ENCODE peak calls at places on chromosomes 4 and X, in five cellular contexts. P is foreskin fibroblast, H is A673, O is suprapubic skin, T is astrocyte of the cerebellum. M is an unnamed sample.
A peak's percentile ranks its signal among the peaks of the same experiment; 100 is the strongest.

GRCh38 chr4:145557720-145558119 is 61.5 kb upstream of the MMAA start:
- DNase-seq in P (peak; percentile 83), H (peak; percentile 81), O (no peak), T (peak; percentile 49), M (no peak)

GRCh38 chr4:83150563-83151330 is 36.2 kb upstream of the PLAC8 start:
- DNase-seq in P (no peak), H (peak; percentile 0), O (no peak), T (no peak), M (no peak)

GRCh38 chr4:123235431-123235830 is 161.2 kb upstream of the SPRY1 start:
- DNase-seq in P (no peak), H (no peak), O (no peak), T (peak; percentile 40), M (no peak)

GRCh38 chrX:13489451-13489850 is 80.0 kb upstream of the EGFL6 start:
- DNase-seq in P (peak; percentile 68), H (no peak), O (peak; percentile 84), T (peak; percentile 27), M (no peak)

GRCh38 chr4:104394409-104394813 is 100.3 kb downstream of the CXXC4 start:
- DNase-seq in P (no peak), H (peak; percentile 38), O (no peak), T (no peak), M (no peak)

GRCh38 chr4:147326581-147326980 is 154.3 kb upstream of the EDNRA start:
- DNase-seq in P (peak; percentile 89), H (no peak), O (no peak), T (no peak), M (no peak)

GRCh38 chrX:39199429-39199828 is 398.2 kb downstream of the MID1IP1 start:
- DNase-seq in P (no peak), H (no peak), O (no peak), T (no peak), M (no peak)

GRCh38 chr4:173485164-173485563 is 44.9 kb downstream of the HAND2 start:
- DNase-seq in P (peak; percentile 68), H (no peak), O (no peak), T (no peak), M (no peak)

GRCh38 chrX:11437642-11438379 is 144.6 kb downstream of the AMELX start:
- DNase-seq in P (peak; percentile 90), H (peak; percentile 93), O (no peak), T (peak; percentile 47), M (no peak)

GRCh38 chrX:104309169-104309568 is 54.4 kb upstream of the ESX1 start:
- DNase-seq in P (no peak), H (no peak), O (no peak), T (no peak), M (no peak)

GRCh38 chr4:137531951-137532868 is at the start of gene PCDH18:
- DNase-seq in P (peak; percentile 98), H (peak; percentile 97), O (peak; percentile 95), T (peak; percentile 97), M (peak; percentile 79)

GRCh38 chr4:122003335-122003734 is 51.5 kb upstream of the TRPC3 start:
- DNase-seq in P (peak; percentile 37), H (peak; percentile 68), O (no peak), T (no peak), M (no peak)

DNA sequence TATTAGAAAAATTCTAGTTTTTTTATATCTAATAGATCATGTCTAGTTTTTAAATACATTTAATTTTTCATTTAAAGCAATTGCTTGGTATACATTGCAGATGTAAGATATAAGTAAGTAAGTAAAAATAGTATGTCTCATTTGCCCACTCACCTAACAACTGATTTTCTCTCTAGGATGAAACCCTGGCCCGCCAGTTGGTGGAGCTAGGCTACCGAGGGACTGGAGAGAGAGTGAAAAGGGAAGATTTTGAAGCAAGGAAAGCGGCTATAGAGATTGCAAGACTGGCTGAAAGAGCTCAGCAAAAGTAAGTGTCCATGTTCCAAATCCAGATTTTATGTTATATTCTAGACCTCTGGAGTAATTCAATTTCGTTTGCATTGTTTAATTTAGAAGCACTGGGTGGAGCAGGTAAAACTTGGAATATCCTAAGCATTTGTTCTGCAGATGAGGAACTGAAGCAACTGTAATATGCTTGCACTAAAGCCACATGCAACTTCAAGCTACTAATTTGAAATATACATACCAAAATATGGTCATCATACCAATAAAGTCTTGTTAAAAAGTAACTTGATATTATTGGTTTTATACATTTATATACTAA is 27.1 kb downstream of the CFAP299 start:
- DNase-seq in P (peak; percentile 56), H (peak; percentile 29), O (no peak), T (peak; percentile 22), M (no peak)
- TF ChIP-seq CTCF in P (peak; percentile 74), H (peak; percentile 52), O (no peak), T (peak; percentile 88), M (peak; percentile 78)

GRCh38 chr4:42306221-42307109 is 90.8 kb upstream of the SHISA3 start:
- DNase-seq in P (no peak), H (no peak), O (no peak), T (no peak), M (no peak)

DNA sequence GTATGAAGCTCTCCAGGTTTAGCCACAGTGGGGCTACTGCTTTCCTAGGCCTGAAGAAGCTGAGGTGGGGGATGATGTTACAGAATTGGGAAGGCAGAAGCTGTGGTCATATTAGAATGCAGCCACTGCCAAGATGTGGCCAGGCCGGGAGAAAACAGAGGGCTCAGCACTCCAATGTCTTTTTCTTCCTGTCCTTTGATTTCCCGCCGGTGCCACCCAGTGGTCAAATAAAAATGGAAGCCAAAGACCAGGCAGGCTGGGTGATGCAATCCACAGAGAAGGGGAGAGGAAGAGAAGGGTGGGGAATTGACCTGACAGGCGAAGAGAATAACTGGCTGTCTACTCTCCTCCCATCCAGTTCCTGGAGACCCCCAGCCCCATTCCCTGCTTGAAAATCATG is 94.9 kb upstream of the SHISA3 start:
- DNase-seq in P (peak; percentile 2), H (peak; percentile 45), O (no peak), T (no peak), M (no peak)
- TF ChIP-seq CTCF in P (no peak), H (peak; percentile 40), O (no peak), T (no peak), M (peak; percentile 53)

GRCh38 chrX:131734621-131735020 is 190.7 kb downstream of the OR13H1 start:
- DNase-seq in P (no peak), H (no peak), O (peak; percentile 80), T (peak; percentile 74), M (no peak)
- TF ChIP-seq CTCF in P (no peak), H (no peak), O (no peak), T (no peak), M (no peak)

DNA sequence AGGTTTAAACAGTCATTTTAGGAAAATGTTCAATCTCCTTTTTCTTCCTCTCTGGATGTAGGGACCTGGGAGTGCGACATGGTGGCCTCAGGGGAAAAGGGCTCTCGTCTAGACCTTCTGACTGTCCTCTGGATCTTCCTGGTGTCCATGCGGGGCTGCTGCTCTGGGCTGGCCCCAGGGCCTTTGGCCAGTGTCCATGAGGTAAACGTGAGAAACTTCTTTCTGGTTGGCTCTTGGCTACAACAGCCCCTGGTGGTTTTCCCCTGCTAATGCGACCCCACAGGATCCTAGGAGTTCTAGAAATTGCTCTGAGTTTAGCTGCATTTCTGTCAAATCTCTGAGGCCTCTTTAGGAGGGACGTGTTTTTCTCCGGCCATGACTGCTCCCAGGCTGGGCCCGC is 85.7 kb downstream of the MFAP3L start:
- DNase-seq in P (no peak), H (no peak), O (no peak), T (no peak), M (no peak)
- TF ChIP-seq CTCF in P (no peak), H (peak; percentile 15), O (no peak), T (peak; percentile 34), M (peak; percentile 41)

GRCh38 chr4:74537459-74537858 is 92.5 kb downstream of the AREG start:
- DNase-seq in P (peak; percentile 64), H (no peak), O (no peak), T (no peak), M (no peak)

GRCh38 chr4:74534121-74534520 is 89.2 kb downstream of the AREG start:
- DNase-seq in P (peak; percentile 62), H (no peak), O (no peak), T (no peak), M (no peak)

GRCh38 chr4:74534936-74535335 is 90.0 kb downstream of the AREG start:
- DNase-seq in P (peak; percentile 81), H (no peak), O (no peak), T (no peak), M (no peak)

GRCh38 chr4:74535471-74535870 is 90.5 kb downstream of the AREG start:
- DNase-seq in P (no peak), H (no peak), O (no peak), T (no peak), M (no peak)

DNA sequence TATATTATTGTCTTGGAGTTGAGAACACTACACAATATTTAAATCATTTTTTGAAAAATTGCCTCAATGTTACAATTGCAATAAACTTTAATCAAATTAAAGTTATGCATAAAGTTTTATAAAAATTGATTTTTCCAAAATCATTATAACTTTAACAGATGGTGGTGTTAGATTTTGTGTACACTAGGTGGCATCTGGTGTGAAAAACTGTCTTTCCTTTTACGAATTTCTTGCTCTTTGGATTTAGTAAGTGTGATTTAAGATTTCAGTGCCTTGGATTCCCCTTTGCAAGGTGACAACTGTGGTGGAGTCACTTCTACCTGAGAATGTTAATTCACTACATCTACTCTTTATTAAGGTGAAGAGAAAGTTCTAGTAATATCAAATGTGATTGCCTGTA is 91.6 kb downstream of the AREG start:
- DNase-seq in P (peak; percentile 42), H (no peak), O (no peak), T (no peak), M (no peak)
- TF ChIP-seq CTCF in P (peak; percentile 3), H (no peak), O (no peak), T (no peak), M (peak; percentile 48)

GRCh38 chr4:144090744-144091143 is 49.8 kb downstream of the GYPA start:
- DNase-seq in P (no peak), H (no peak), O (no peak), T (no peak), M (no peak)
- TF ChIP-seq CTCF in P (no peak), H (no peak), O (no peak), T (no peak), M (no peak)

DNA sequence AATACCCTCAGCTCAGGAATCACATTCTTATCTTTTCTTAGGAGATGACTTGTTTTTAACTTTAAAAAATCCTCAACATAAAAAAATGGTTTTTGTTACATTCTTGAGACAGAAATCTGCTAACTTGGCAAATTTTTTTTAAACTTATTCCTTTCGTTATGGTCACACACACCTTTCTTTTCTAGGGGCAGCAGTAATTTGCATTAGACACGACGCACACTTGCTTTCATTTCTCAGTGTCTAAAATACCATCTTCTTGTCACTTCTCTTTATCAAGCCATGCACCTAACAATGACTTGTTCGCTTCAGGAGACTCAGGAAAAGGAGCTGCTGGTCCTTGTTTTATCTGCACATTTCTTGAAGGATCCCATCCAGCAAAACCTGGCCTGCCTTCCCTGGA is 112.6 kb upstream of the TBL1X start:
- DNase-seq in P (no peak), H (no peak), O (no peak), T (no peak), M (no peak)
- TF ChIP-seq CTCF in P (no peak), H (no peak), O (no peak), T (no peak), M (no peak)